ENCODE peak calls at places on chromosomes 4 and X, in four cellular contexts. R is Peyer's patch, Q is cardiac fibroblast, K is lower leg skin. X is an unnamed sample.

GRCh38 chrX:149374751-149375150 is 130.4 kb downstream of the IDS start:
- DNase-seq in Q (no peak), K (no peak), R (no peak), X (no peak)

GRCh38 chr4:59024257-59024656 is 1914.1 kb upstream of the IGFBP7 start:
- DNase-seq in R (no peak), Q (no peak), K (no peak), X (no peak)

GRCh38 chr4:98248984-98249383 is 12.2 kb upstream of the RAP1GDS1 start:
- DNase-seq in Q (no peak), K (no peak), R (no peak), X (no peak)

GRCh38 chr4:151604238-151604637 is 156.6 kb downstream of the GATB start:
- DNase-seq in R (no peak), Q (peak; percentile 50), K (no peak), X (no peak)

GRCh38 chrX:96474357-96475125 is 210.1 kb upstream of the DIAPH2 start:
- DNase-seq in Q (peak; percentile 48), K (no peak), R (no peak), X (no peak)

GRCh38 chr4:5693871-5694270 is 14.5 kb downstream of the EVC2 start:
- DNase-seq in R (no peak), K (no peak), Q (no peak), X (no peak)

GRCh38 chr4:48905363-48906015 is 1.1 kb downstream of the OCIAD2 start:
- DNase-seq in R (no peak), Q (peak; percentile 61), K (no peak), X (no peak)

GRCh38 chr4:602559-602942 is 22.8 kb upstream of the PDE6B start:
- DNase-seq in K (peak; percentile 45), R (no peak), Q (no peak), X (no peak)

GRCh38 chr4:18020145-18020670 is 1.3 kb downstream of the LCORL start:
- DNase-seq in R (peak; percentile 21), K (no peak), Q (peak; percentile 34), X (no peak)

GRCh38 chr4:22299678-22300077 is 216.2 kb downstream of the ADGRA3 start:
- DNase-seq in Q (no peak), R (no peak), K (no peak), X (no peak)

GRCh38 chr4:53804719-53805118 is 213.4 kb upstream of the LNX1 start:
- DNase-seq in Q (peak; percentile 20), R (peak; percentile 32), K (no peak), X (no peak)

GRCh38 chr4:184148871-184149637 is 68.6 kb downstream of the ENPP6 start:
- DNase-seq in Q (peak; percentile 14), K (no peak), R (no peak), X (no peak)

GRCh38 chr4:138199568-138200235 is 42.4 kb downstream of the SLC7A11 start:
- DNase-seq in Q (peak; percentile 36), K (no peak), R (no peak), X (no peak)

GRCh38 chr4:37685211-37685725 is 908 bp downstream of the RELL1 start:
- DNase-seq in K (no peak), R (peak; percentile 56), Q (peak; percentile 69), X (peak; percentile 38)

GRCh38 chrX:23908219-23909003 is 605 bp downstream of the CXorf58 start:
- DNase-seq in K (no peak), Q (no peak), R (no peak), X (no peak)

GRCh38 chrX:134908235-134908834 is 82.5 kb upstream of the SMIM10 start:
- DNase-seq in K (no peak), R (no peak), Q (peak; percentile 68), X (no peak)
- TF ChIP-seq CTCF in K (no peak), R (no peak), Q (no peak), X (no peak)

GRCh38 chr4:15778742-15779231 is 659 bp downstream of the CD38 start:
- DNase-seq in Q (peak; percentile 19), R (peak; percentile 69), K (no peak), X (no peak)

GRCh38 chr4:15779789-15780188 is 1.7 kb downstream of the CD38 start:
- DNase-seq in R (no peak), Q (no peak), K (no peak), X (no peak)

GRCh38 chr4:15777697-15778096 is 431 bp upstream of the CD38 start:
- DNase-seq in K (no peak), R (no peak), Q (no peak), X (no peak)

GRCh38 chr4:15778191-15778741 is at the start of gene CD38:
- DNase-seq in R (peak; percentile 81), Q (peak; percentile 8), K (no peak), X (no peak)

DNA sequence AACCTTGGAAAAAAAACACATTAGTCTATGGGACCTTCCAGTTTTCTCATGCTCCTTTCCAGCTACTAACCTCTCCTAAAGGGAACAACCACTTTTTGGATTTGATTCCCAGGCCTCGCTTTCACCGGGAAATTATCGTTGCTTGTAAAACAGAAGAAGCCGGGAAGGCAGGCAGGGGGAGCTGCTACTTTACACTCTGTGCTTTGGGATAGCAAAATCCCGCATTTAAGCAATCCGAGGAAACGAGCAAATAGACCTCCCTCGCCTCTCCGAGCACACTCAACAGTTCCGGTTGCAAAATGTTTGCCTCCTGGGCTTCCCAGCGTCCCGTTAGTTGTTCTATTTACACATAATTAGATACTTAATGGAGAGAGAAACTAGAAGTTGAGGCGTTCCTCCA is 1.2 kb downstream of the CD38 start:
- DNase-seq in R (peak; percentile 42), Q (peak; percentile 78), K (peak; percentile 51), X (peak; percentile 41)
- H3K4me3 ChIP-seq in R (peak overlapping the region; percentile 56), Q (peak overlapping the region; percentile 10), K (no peak overlapping the region), X (peak overlapping the region; percentile 36)

GRCh38 chr4:124290678-124291077 is 421.9 kb downstream of the ANKRD50 start:
- DNase-seq in K (no peak), R (no peak), Q (no peak), X (no peak)

GRCh38 chr4:124295413-124295812 is 417.1 kb downstream of the ANKRD50 start:
- DNase-seq in K (no peak), Q (no peak), R (no peak), X (no peak)
- TF ChIP-seq CTCF in K (no peak), Q (no peak), R (no peak), X (no peak)

GRCh38 chrX:154488336-154489075 is 1.9 kb downstream of the SLC10A3 start:
- DNase-seq in K (no peak), Q (no peak), R (no peak), X (no peak)
- H3K4me3 ChIP-seq in K (no peak overlapping the region), Q (no peak overlapping the region), R (no peak overlapping the region), X (no peak overlapping the region)

GRCh38 chrX:132207996-132208395 is 11.3 kb downstream of the RAP2C start:
- DNase-seq in R (no peak), K (no peak), Q (no peak), X (no peak)
- TF ChIP-seq CTCF in R (no peak), K (no peak), Q (no peak), X (no peak)

DNA sequence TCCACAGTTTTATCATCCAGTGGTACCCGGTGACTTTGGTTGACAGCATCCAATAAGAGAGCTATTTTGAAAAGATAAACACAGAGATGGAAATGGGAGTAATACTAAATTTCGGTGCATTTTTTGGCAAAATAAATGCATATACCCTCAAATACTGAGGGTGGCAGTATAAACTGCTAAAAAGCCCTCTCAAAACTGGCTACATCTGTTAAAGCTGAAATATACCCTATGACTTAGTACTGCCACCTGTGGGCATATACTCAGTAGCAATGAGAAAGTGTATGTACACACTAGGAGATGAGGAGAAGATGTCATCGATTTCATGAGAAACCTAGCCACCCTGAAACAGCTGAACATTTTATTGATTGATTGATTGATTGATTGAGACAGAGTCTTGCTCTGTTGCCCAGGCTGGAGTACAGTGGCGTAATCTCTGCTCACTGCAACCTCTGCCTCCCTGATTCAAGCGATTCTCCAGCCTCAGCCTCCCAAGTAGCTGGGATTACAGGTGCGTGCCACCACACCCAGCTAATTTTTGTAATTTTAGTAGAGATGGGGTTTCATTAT is 12.2 kb upstream of the TMEM128 start:
- DNase-seq in R (no peak), Q (peak; percentile 88), K (no peak), X (no peak)
- H3K4me3 ChIP-seq in R (no peak overlapping the region), Q (no peak overlapping the region), K (no peak overlapping the region), X (no peak overlapping the region)

GRCh38 chrX:68823413-68824151 is 5.2 kb upstream of the EFNB1 start:
- DNase-seq in K (no peak), R (no peak), Q (no peak), X (no peak)
- TF ChIP-seq CTCF in K (no peak), R (no peak), Q (no peak), X (no peak)

GRCh38 chrX:9341305-9342201 is 123.3 kb upstream of the TBL1X start:
- DNase-seq in K (peak; percentile 34), Q (peak; percentile 54), R (peak; percentile 84), X (peak; percentile 69)
- H3K4me3 ChIP-seq in K (no peak overlapping the region), Q (peak overlapping the region; percentile 7), R (peak overlapping the region; percentile 12), X (no peak overlapping the region)

GRCh38 chr4:83456184-83456501 is 285 bp downstream of the MRPS18C start:
- DNase-seq in Q (no peak), R (no peak), K (no peak), X (no peak)

GRCh38 chr4:83454626-83455025 is 997 bp downstream of the HELQ start:
- DNase-seq in R (no peak), Q (peak; percentile 31), K (no peak), X (no peak)

GRCh38 chr4:83455300-83456183 is at the start of the genes HELQ and MRPS18C:
- DNase-seq in Q (peak; percentile 99), R (peak; percentile 98), K (peak; percentile 98), X (peak; percentile 95)
- TF ChIP-seq CTCF in Q (no peak), R (no peak), K (no peak), X (peak; percentile 47)